ENCODE peak calls at places on chromosomes 11 and 22, in ten cellular contexts. Q, V, T, D, I, Z, J, P, E and R are unnamed samples.

GRCh38 chr11:41461057-41461681 is 1.7 kb upstream of the LRRC4C start:
- DNase-seq in Z (peak; percentile 65), Q (no peak), T (no peak), V (no peak), E (peak; percentile 33), J (peak; percentile 11), P (no peak), D (peak; percentile 8), I (peak; percentile 6), R (no peak)

GRCh38 chr22:42602470-42602869 is 12.2 kb downstream of the POLDIP3 start:
- DNase-seq in I (no peak), J (no peak), Z (no peak), Q (no peak), P (no peak), D (no peak), T (no peak), E (no peak), V (no peak), R (no peak)

GRCh38 chr11:78197816-78198215 is 9.1 kb downstream of the USP35 start:
- DNase-seq in T (no peak), E (no peak), Q (no peak), Z (no peak), I (no peak), P (no peak), D (no peak), V (no peak), J (no peak), R (no peak)

GRCh38 chr11:44615041-44615513 is 49.6 kb downstream of the CD82 start:
- DNase-seq in P (no peak), V (no peak), J (no peak), Z (no peak), I (no peak), E (no peak), Q (no peak), D (no peak), T (no peak), R (no peak)

GRCh38 chr11:76005746-76006145 is 190.7 kb downstream of the UVRAG start:
- DNase-seq in P (no peak), E (peak; percentile 31), Z (no peak), J (no peak), T (peak; percentile 24), I (peak; percentile 20), V (no peak), D (no peak), Q (no peak), R (no peak)

GRCh38 chr11:27497284-27497866 is 9.2 kb downstream of the LIN7C start:
- DNase-seq in Z (peak; percentile 42), I (peak; percentile 44), J (peak; percentile 50), E (peak; percentile 54), P (no peak), T (no peak), Q (no peak), D (no peak), V (no peak), R (no peak)

GRCh38 chr11:122486793-122487495 is 168.6 kb upstream of the UBASH3B start:
- DNase-seq in J (peak; percentile 8), Q (no peak), P (no peak), Z (no peak), T (peak; percentile 2), D (no peak), V (no peak), I (no peak), E (peak; percentile 17), R (no peak)

GRCh38 chr11:48172818-48173609 is 43.6 kb upstream of the OR4B1 start:
- DNase-seq in E (peak; percentile 72), J (peak; percentile 83), I (peak; percentile 61), Q (peak; percentile 66), D (peak; percentile 69), P (peak; percentile 38), Z (peak; percentile 77), T (peak; percentile 58), V (peak; percentile 21), R (peak; percentile 67)

GRCh38 chr11:27414644-27415043 is 51.6 kb upstream of the CCDC34 start:
- DNase-seq in T (no peak), J (no peak), Z (no peak), Q (no peak), P (no peak), V (no peak), E (no peak), I (no peak), D (no peak), R (no peak)

GRCh38 chr22:36860821-36861659 is at the start of gene NCF4:
- DNase-seq in J (no peak), D (peak; percentile 86), V (no peak), I (no peak), Z (no peak), T (no peak), P (peak; percentile 54), E (no peak), Q (peak; percentile 66), R (peak; percentile 35)

GRCh38 chr11:95996621-95997020 is 72.7 kb upstream of the MTMR2 start:
- DNase-seq in P (no peak), E (no peak), V (no peak), T (no peak), Z (no peak), I (peak; percentile 40), Q (no peak), J (no peak), D (no peak), R (no peak)

GRCh38 chr11:109968781-109969180 is 124.4 kb upstream of the ZC3H12C start:
- DNase-seq in T (no peak), E (no peak), Q (no peak), I (no peak), Z (no peak), P (no peak), D (no peak), J (no peak), V (no peak), R (no peak)

GRCh38 chr11:60183595-60184201 is 815 bp upstream of the MS4A6A start:
- DNase-seq in Q (no peak), T (no peak), J (no peak), P (no peak), Z (no peak), I (no peak), V (no peak), E (no peak), D (no peak), R (no peak)

GRCh38 chr11:93089474-93090102 is 108.2 kb downstream of the SLC36A4 start:
- DNase-seq in Q (no peak), J (peak; percentile 80), V (no peak), E (peak; percentile 81), T (peak; percentile 60), D (no peak), I (peak; percentile 54), Z (peak; percentile 78), P (no peak), R (no peak)

GRCh38 chr11:93492464-93493251 is 50.5 kb downstream of the SMCO4 start:
- DNase-seq in T (no peak), Q (no peak), D (no peak), Z (no peak), V (no peak), P (no peak), J (no peak), E (no peak), I (no peak), R (no peak)

GRCh38 chr11:97574976-97575665 is 1185.3 kb downstream of the JRKL start:
- DNase-seq in E (no peak), Q (no peak), Z (no peak), T (no peak), D (no peak), V (no peak), P (no peak), I (no peak), J (no peak), R (no peak)